ENCODE peak calls at places on chromosomes 1 and 21, in four cellular contexts. X is tibial artery, A is heart left ventricle, Q is Panc1. N is an unnamed sample.
A peak's percentile ranks its signal among the peaks of the same experiment; 100 is the strongest.

GRCh38 chr1:91120915-91121314 is 99.1 kb upstream of the ZNF644 start:
- DNase-seq in X (no peak), A (no peak), Q (no peak), N (no peak)

GRCh38 chr1:231774719-231775322 is 148.2 kb downstream of the DISC1 start:
- DNase-seq in X (no peak), A (no peak), Q (no peak), N (no peak)

GRCh38 chr1:51926171-51926812 is 47.8 kb upstream of the NRDC start:
- DNase-seq in X (no peak), A (no peak), Q (peak; percentile 27), N (peak; percentile 18)

GRCh38 chr21:36627242-36627641 is 71.7 kb upstream of the SIM2 start:
- DNase-seq in X (no peak), A (no peak), Q (no peak), N (no peak)

GRCh38 chr1:223221686-223222085 is 78.6 kb upstream of the TLR5 start:
- DNase-seq in X (no peak), A (peak; percentile 36), Q (no peak), N (no peak)

GRCh38 chr21:42039470-42039901 is 29.3 kb upstream of the ZBTB21 start:
- DNase-seq in X (no peak), A (no peak), Q (no peak), N (peak; percentile 18)

GRCh38 chr1:46131727-46132528 is 501 bp downstream of the PIK3R3 start:
- DNase-seq in X (no peak), A (peak; percentile 47), Q (no peak), N (peak; percentile 23)

GRCh38 chr1:241639653-241640148 is 468 bp downstream of the CHML start:
- DNase-seq in X (peak; percentile 67), A (peak; percentile 56), Q (no peak), N (peak; percentile 39)

GRCh38 chr1:63073530-63074306 is 248.6 kb upstream of the FOXD3 start:
- DNase-seq in X (no peak), A (peak; percentile 25), Q (no peak), N (no peak)
- H3K4me3 ChIP-seq in X (no peak overlapping the region), A (peak overlapping the region; percentile 47), Q (peak overlapping the region; percentile 30), N (no peak overlapping the region)

DNA sequence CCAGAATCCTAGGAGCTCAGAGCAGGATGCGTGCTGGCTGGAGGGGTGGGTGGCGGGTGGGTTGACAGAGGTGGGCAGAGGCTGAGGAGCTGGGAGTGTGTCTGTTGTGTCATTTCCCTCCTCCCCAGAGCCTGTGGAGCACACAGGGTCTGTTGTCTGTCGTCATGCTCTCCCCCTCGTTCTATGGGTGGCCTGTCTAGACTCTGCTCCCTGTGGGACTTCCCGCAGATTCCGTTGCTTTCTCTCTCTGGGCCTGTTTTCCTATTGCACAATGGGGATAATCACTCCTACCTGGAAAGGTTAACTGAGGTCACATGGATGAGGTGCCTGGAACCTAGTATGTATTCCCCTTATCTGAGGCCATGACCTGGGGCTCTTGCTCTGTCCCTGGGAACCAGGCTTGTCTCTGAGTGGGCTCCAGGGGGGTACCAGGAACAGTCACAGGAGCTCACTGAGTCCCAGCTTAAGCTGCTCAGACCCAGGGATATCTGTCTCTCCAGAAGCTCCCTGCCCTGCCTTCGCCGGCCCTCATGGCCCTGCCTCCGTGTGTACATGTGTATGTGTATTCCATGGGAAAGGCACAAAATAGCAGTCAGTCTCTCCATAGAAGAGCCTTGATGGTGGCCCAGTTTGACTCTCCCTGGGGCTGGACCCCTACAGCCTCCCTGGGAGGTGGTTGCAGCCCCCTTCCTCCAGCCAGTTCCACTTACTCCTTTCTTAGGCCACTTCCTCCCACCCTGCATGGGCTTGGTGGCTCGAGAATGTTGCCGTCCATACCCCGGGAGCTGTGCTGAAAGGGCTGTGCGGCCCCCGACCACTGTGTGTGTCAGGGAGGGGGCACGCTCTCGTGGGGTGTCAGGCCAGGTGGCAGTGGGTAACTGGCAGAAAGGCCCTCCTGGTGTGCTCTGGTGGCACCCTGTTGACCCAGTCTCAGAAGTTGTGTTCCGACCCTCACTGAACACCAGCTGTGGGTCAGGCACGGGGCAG is 17.9 kb downstream of the PTPRF start:
- DNase-seq in X (no peak), A (no peak), Q (no peak), N (no peak)
- H3K36me3 ChIP-seq in X (peaks cover 3% of the 10 kb centered on the region), A (no peaks in the 10 kb centered on the region), Q (no peaks in the 10 kb centered on the region), N (no peaks in the 10 kb centered on the region)

GRCh38 chr1:63321061-63321787 is 1.1 kb upstream of the FOXD3 start:
- DNase-seq in X (no peak), A (no peak), Q (no peak), N (no peak)
- H3K4me3 ChIP-seq in X (no peak overlapping the region), A (no peak overlapping the region), Q (no peak overlapping the region), N (no peak overlapping the region)

DNA sequence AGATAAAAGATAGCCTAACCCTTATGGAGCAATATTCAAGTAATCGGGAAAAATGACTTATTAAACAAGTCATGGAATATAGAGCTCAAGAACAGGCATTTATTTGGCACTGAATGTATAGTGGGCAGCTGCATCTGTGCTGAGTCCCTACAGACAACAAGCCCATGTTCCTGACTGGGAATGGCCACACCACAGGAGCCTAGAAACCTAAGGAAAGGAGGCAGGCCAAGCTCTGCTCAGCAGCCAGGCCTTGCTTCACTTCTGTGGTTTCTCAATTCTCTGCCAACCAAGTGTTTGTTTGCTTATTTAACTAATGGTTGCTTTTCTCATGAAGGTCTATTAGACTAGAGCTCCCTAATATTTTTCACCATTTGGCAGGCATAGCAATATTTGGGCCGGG is 21.5 kb downstream of the AK2 start:
- DNase-seq in X (no peak), A (no peak), Q (no peak), N (no peak)
- H3K36me3 ChIP-seq in X (peaks cover 73% of the 10 kb centered on the region), A (peaks cover 46% of the 10 kb centered on the region), Q (peaks cover 46% of the 10 kb centered on the region), N (peaks cover 76% of the 10 kb centered on the region)